ENCODE peak calls at places on chromosome 2, in six cellular contexts. W, F, L, E, G and X are unnamed samples.

GRCh38 chr2:172985139-172985874 is 90.3 kb upstream of the MAP3K20 start:
- DNase-seq in W (peak), F (peak), L (peak), E (no peak), G (peak), X (peak)

GRCh38 chr2:1968222-1968987 is 224.1 kb upstream of the PXDN start:
- DNase-seq in W (no peak), F (no peak), L (no peak), E (no peak), G (no peak), X (no peak)

GRCh38 chr2:23385351-23385747 is 370 bp downstream of the KLHL29 start:
- DNase-seq in W (peak), F (peak), L (peak), E (no peak), G (no peak), X (no peak)

GRCh38 chr2:228180126-228181097 is 1.1 kb downstream of the SPHKAP start:
- DNase-seq in W (peak), F (no peak), L (no peak), E (no peak), G (no peak), X (no peak)

GRCh38 chr2:26922638-26923466 is 47.6 kb upstream of the MAPRE3 start:
- DNase-seq in W (no peak), F (peak), L (peak), E (peak), G (peak), X (peak)

GRCh38 chr2:194999771-195000170 is 657.3 kb upstream of the SLC39A10 start:
- DNase-seq in W (no peak), F (no peak), L (no peak), E (no peak), G (no peak), X (no peak)

GRCh38 chr2:226208726-226209125 is 590.9 kb downstream of the IRS1 start:
- DNase-seq in W (no peak), F (no peak), L (no peak), E (no peak), G (no peak), X (peak)

GRCh38 chr2:121284424-121285076 is 452 bp downstream of the TFCP2L1 start:
- DNase-seq in W (no peak), F (no peak), L (no peak), E (no peak), G (peak), X (no peak)

GRCh38 chr2:42914860-42915259 is 122.5 kb upstream of the HAAO start:
- DNase-seq in W (no peak), F (no peak), L (no peak), E (no peak), G (no peak), X (no peak)

GRCh38 chr2:228919808-228920207 is 351.3 kb downstream of the PID1 start:
- DNase-seq in W (no peak), F (no peak), L (no peak), E (no peak), G (no peak), X (no peak)

GRCh38 chr2:85470850-85471800 is 52.6 kb downstream of the SH2D6 start:
- DNase-seq in W (no peak), F (no peak), L (no peak), E (no peak), G (peak), X (no peak)

GRCh38 chr2:180747728-180748127 is 232.7 kb upstream of the UBE2E3 start:
- DNase-seq in W (no peak), F (no peak), L (peak), E (no peak), G (no peak), X (no peak)

GRCh38 chr2:102606353-102606752 is 13.0 kb upstream of the SLC9A2 start:
- DNase-seq in W (no peak), F (peak), L (no peak), E (no peak), G (no peak), X (no peak)

GRCh38 chr2:184679219-184680018 is 81.1 kb downstream of the ZNF804A start:
- DNase-seq in W (no peak), F (no peak), L (no peak), E (no peak), G (no peak), X (no peak)

GRCh38 chr2:45452866-45453265 is 158.2 kb downstream of the SRBD1 start:
- DNase-seq in W (no peak), F (no peak), L (no peak), E (no peak), G (no peak), X (no peak)

GRCh38 chr2:236702693-236703092 is 133.1 kb downstream of the ACKR3 start:
- DNase-seq in W (no peak), F (no peak), L (no peak), E (no peak), G (no peak), X (no peak)

GRCh38 chr2:70767094-70767698 is 804 bp downstream of the ADD2 start:
- DNase-seq in W (no peak), F (no peak), L (no peak), E (no peak), G (peak), X (no peak)

GRCh38 chr2:79219383-79219988 is 59.9 kb upstream of the REG3A start:
- DNase-seq in W (no peak), F (peak), L (peak), E (no peak), G (peak), X (peak)

GRCh38 chr2:226023383-226023782 is 623.9 kb downstream of the NYAP2 start:
- DNase-seq in W (no peak), F (no peak), L (peak), E (no peak), G (no peak), X (no peak)

GRCh38 chr2:65232636-65233035 is 5.0 kb downstream of the ACTR2 start:
- DNase-seq in W (no peak), F (no peak), L (no peak), E (no peak), G (peak), X (peak)

GRCh38 chr2:142750858-142751257 is 126.6 kb upstream of the KYNU start:
- DNase-seq in W (no peak), F (no peak), L (no peak), E (no peak), G (no peak), X (no peak)

GRCh38 chr2:8590940-8591339 is 90.9 kb upstream of the ID2 start:
- DNase-seq in W (no peak), F (no peak), L (no peak), E (no peak), G (no peak), X (peak)

GRCh38 chr2:144459937-144460336 is 60.0 kb downstream of the ZEB2 start:
- DNase-seq in W (no peak), F (peak), L (peak), E (no peak), G (no peak), X (no peak)

GRCh38 chr2:120262761-120263428 is 10.2 kb downstream of the RALB start:
- DNase-seq in W (no peak), F (no peak), L (no peak), E (no peak), G (no peak), X (peak)

GRCh38 chr2:9282713-9283112 is 76.1 kb downstream of the ASAP2 start:
- DNase-seq in W (no peak), F (no peak), L (no peak), E (no peak), G (no peak), X (no peak)

GRCh38 chr2:241563981-241564595 is 5.5 kb downstream of the BOK start:
- DNase-seq in W (no peak), F (no peak), L (peak), E (no peak), G (no peak), X (no peak)